ENCODE peak calls at places on chromosomes 4 and X, in seven cellular contexts. Q is mesenchymal stem cell, L is IMR-90, N is trophoblast cell, K is neuronal stem cell, S is mesendoderm, E is H1. C is an unnamed sample.

GRCh38 chr4:186749611-186750281 is 26.1 kb upstream of the FAT1 start:
- DNase-seq in Q (no peak), K (no peak), N (no peak), L (no peak), E (no peak), S (no peak), C (no peak)

GRCh38 chr4:79078339-79078738 is 139.1 kb upstream of the PAQR3 start:
- DNase-seq in E (no peak), S (no peak), L (no peak), N (no peak), Q (no peak), K (no peak), C (no peak)

GRCh38 chr4:21819086-21819485 is 129.5 kb downstream of the KCNIP4 start:
- DNase-seq in K (no peak), N (no peak), S (no peak), L (no peak), Q (no peak), E (no peak), C (no peak)

GRCh38 chrX:53263597-53264094 is 17.7 kb downstream of the IQSEC2 start:
- DNase-seq in L (peak), S (peak), Q (peak), E (no peak), K (no peak), N (no peak), C (no peak)

GRCh38 chr4:105426187-105426897 is 47.5 kb downstream of the PPA2 start:
- DNase-seq in Q (no peak), N (no peak), K (no peak), E (no peak), S (peak), L (no peak), C (no peak)

GRCh38 chr4:77777135-77777777 is 41.9 kb downstream of the CNOT6L start:
- DNase-seq in S (no peak), L (peak), K (no peak), E (no peak), Q (peak), N (no peak), C (no peak)

GRCh38 chrX:55264816-55265215 is at the start of gene PAGE3:
- DNase-seq in S (no peak), N (no peak), L (no peak), K (no peak), Q (no peak), E (no peak), C (no peak)

GRCh38 chrX:71095555-71095970 is at the start of gene FOXO4:
- DNase-seq in E (peak), K (peak), Q (peak), N (peak), S (peak), L (peak), C (peak)

GRCh38 chrX:1224954-1225353 is 12.5 kb upstream of the CRLF2 start:
- DNase-seq in Q (no peak), L (no peak), E (no peak), K (no peak), N (no peak), S (peak), C (peak)

GRCh38 chr4:36264205-36264826 is 17.1 kb upstream of the DTHD1 start:
- DNase-seq in E (no peak), L (no peak), Q (no peak), S (no peak), N (no peak), K (no peak), C (no peak)

GRCh38 chrX:58025979-58026378 is 115.7 kb upstream of the ZXDA start:
- DNase-seq in L (peak), N (no peak), Q (peak), S (peak), K (no peak), E (peak), C (no peak)

GRCh38 chr4:20126906-20127305 is 124.8 kb upstream of the SLIT2 start:
- DNase-seq in L (peak), N (no peak), E (no peak), K (no peak), Q (no peak), S (no peak), C (no peak)

GRCh38 chr4:47053485-47053884 is 22.1 kb downstream of the GABRB1 start:
- DNase-seq in E (no peak), L (no peak), Q (no peak), S (no peak), K (no peak), N (no peak), C (no peak)

GRCh38 chrX:154458116-154458953 is at the start of gene PLXNA3:
- DNase-seq in S (peak), K (peak), Q (no peak), L (no peak), N (no peak), E (peak), C (no peak)

GRCh38 chr4:183544109-183544508 is 39.3 kb downstream of the ING2 start:
- DNase-seq in S (peak), Q (no peak), N (no peak), L (peak), E (no peak), K (no peak), C (no peak)

GRCh38 chr4:183550345-183551080 is 45.7 kb downstream of the ING2 start:
- DNase-seq in L (no peak), Q (no peak), K (no peak), E (no peak), S (no peak), N (no peak), C (no peak)

GRCh38 chr4:183541081-183542045 is 36.5 kb downstream of the ING2 start:
- DNase-seq in K (peak), N (no peak), Q (peak), L (peak), E (no peak), S (peak), C (peak)

GRCh38 chr4:183540498-183540953 is 35.7 kb downstream of the ING2 start:
- DNase-seq in L (no peak), K (no peak), S (peak), N (no peak), E (no peak), Q (no peak), C (no peak)

DNA sequence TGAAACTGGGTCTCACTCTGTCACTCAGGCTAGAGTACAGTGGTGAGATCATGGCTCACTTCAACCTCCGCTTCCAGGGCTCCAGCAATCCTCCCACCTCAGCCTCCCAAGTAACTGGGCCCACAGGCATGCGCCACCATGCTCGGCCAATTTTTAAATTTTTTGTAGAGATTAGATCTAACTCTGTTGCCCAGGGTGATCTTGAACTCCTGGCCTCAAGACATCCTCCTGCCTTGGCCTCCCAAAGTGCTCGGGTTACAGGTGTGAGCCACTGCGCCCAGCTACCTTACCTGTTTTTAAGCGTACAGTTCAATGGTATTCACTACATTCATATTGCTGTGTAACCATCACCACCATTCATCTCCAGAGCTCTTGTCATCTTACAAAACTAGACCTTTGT is 41.5 kb downstream of the ING2 start:
- DNase-seq in N (peak), L (no peak), E (no peak), S (no peak), Q (no peak), K (no peak), C (no peak)
- H3K18ac ChIP-seq in N (no peak), L (no peak), E (no peak), S (no peak), Q (no peak), K (no peak), C (no peak)

DNA sequence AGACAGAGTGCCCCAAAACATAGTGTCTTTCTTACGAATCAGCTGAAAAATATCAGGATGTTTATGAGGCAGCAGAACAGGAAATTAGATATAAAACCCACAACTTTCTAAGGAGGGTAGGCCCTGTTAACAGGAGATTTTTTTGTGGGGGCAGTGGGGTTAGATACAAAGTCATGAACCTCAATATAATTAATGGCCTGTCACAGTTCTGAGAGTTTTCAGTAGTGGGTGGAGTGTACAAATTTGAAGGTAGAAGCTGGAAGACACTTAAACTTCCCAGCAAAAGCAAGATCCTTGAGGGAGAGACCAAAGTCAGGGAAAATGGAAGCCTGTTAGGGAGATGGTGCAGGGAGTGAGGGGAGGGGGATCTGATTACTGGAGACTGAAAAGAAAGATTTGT is 17.4 kb downstream of the PAGE4 start:
- DNase-seq in S (no peak), K (no peak), L (no peak), Q (no peak), E (no peak), N (no peak), C (no peak)
- H3K18ac ChIP-seq in S (no peak), K (no peak), L (no peak), Q (no peak), E (no peak), N (no peak), C (no peak)

GRCh38 chrX:132216806-132217202 is 2.4 kb downstream of the RAP2C start:
- DNase-seq in S (no peak), K (no peak), Q (peak), E (no peak), L (peak), N (no peak), C (no peak)

GRCh38 chrX:132216283-132216682 is 3.0 kb downstream of the RAP2C start:
- DNase-seq in L (no peak), S (no peak), N (no peak), Q (peak), E (no peak), K (no peak), C (no peak)

GRCh38 chrX:132218100-132218807 is 993 bp downstream of the RAP2C start:
- DNase-seq in Q (peak), E (peak), S (peak), L (peak), K (peak), N (peak), C (peak)

GRCh38 chrX:132217203-132218073 is 1.8 kb downstream of the RAP2C start:
- DNase-seq in E (peak), Q (peak), N (peak), K (peak), L (peak), S (peak), C (peak)

DNA sequence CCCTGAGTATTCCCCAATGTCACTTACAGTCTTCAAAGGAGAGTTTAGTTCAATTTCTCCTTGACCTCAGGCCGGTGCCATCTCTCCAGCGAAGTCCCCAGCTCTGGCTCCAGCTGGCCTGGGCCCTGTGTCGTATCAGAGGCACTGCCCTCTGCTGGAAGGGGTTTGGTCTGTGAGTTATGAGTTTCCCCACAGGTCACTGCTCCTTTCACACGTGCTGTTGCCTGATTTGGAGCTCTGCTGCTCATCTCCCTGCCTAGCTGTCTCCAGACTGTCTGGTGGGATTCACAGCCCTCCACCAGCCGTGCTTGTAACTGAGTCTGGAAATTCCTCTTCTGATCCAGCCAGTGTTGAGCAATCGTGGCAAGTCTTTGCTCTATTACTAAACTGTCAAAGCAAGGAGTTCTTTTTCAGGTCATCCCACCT is at the start of gene RAP2C:
- DNase-seq in K (peak), E (peak), N (peak), Q (peak), L (peak), S (peak), C (peak)
- H3K18ac ChIP-seq in K (no peak), E (no peak), N (no peak), Q (peak), L (no peak), S (peak), C (peak)

GRCh38 chrX:107699611-107700010 is 71.3 kb downstream of the PRPS1 start:
- DNase-seq in K (no peak), S (no peak), N (no peak), E (no peak), L (no peak), Q (no peak), C (no peak)
- H3K18ac ChIP-seq in K (no peak), S (no peak), N (no peak), E (no peak), L (no peak), Q (no peak), C (no peak)

GRCh38 chr4:53960843-53961242 is 103.6 kb downstream of the CHIC2 start:
- DNase-seq in S (no peak), L (no peak), E (no peak), Q (no peak), N (no peak), K (no peak), C (peak)

GRCh38 chr4:53956053-53956452 is 108.4 kb downstream of the CHIC2 start:
- DNase-seq in Q (no peak), S (no peak), E (no peak), L (no peak), K (no peak), N (no peak), C (no peak)

GRCh38 chr4:53962516-53963225 is 101.7 kb downstream of the CHIC2 start:
- DNase-seq in Q (peak), E (no peak), S (peak), L (peak), K (peak), N (no peak), C (no peak)

GRCh38 chr4:53956454-53956853 is 108.0 kb downstream of the CHIC2 start:
- DNase-seq in K (no peak), Q (no peak), S (peak), E (no peak), L (no peak), N (no peak), C (no peak)

DNA sequence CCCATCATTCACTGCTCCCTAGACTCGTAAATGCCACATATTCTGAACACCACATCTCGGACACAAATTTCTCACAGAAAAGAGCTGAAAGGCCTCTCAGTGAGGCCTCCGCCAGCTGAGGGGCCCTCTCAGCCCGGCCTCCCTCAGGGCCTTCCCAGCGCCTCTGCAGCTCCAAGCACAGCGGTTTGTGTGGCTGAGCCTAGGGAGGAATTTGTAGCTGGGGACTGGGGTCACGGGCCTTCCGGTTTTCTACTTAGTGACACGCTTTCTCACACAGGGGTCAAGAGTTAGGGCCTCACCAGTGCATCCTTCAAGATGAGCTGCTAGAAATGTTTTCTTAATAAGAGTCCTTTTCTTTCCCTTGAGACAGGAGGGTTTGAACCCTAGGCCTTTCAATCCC is 105.0 kb downstream of the CHIC2 start:
- DNase-seq in Q (peak), S (no peak), N (no peak), L (no peak), E (no peak), K (no peak), C (no peak)
- H3K18ac ChIP-seq in Q (peak), S (peak), N (peak), L (no peak), E (no peak), K (peak), C (no peak)